ENCODE peak calls at places on chromosome 11, in five cellular contexts. V is HT1080, M is tibial nerve, H is GM12865, K is germinal center. Y is an unnamed sample.
A peak's percentile ranks its signal among the peaks of the same experiment; 100 is the strongest.

GRCh38 chr11:75465701-75466531 is 32.9 kb upstream of the KLHL35 start:
- DNase-seq in M (no peak), V (no peak), H (no peak), K (no peak), Y (no peak)

GRCh38 chr11:28526406-28526751 is 418.2 kb downstream of the METTL15 start:
- DNase-seq in K (no peak), V (peak; percentile 8), M (no peak), H (no peak), Y (no peak)

GRCh38 chr11:129530154-129530895 is 154.7 kb downstream of the BARX2 start:
- DNase-seq in H (no peak), V (no peak), M (no peak), K (no peak), Y (no peak)

GRCh38 chr11:17827006-17827405 is 92.4 kb downstream of the KCNC1 start:
- DNase-seq in M (no peak), V (no peak), H (no peak), K (no peak), Y (no peak)

GRCh38 chr11:126546191-126546590 is 190.7 kb downstream of the ST3GAL4 start:
- DNase-seq in H (no peak), K (no peak), V (peak; percentile 35), M (no peak), Y (no peak)

GRCh38 chr11:63858628-63859550 is 20.0 kb downstream of the MARK2 start:
- DNase-seq in H (no peak), K (no peak), V (peak; percentile 42), M (peak; percentile 62), Y (no peak)

GRCh38 chr11:2549876-2550605 is 105.2 kb downstream of the KCNQ1 start:
- DNase-seq in M (no peak), H (no peak), K (no peak), V (no peak), Y (no peak)

GRCh38 chr11:68468217-68468828 is 7.8 kb downstream of the PPP6R3 start:
- DNase-seq in H (no peak), M (no peak), K (peak; percentile 56), V (no peak), Y (no peak)

GRCh38 chr11:128095459-128096096 is 491.8 kb downstream of the ETS1 start:
- DNase-seq in M (no peak), V (peak; percentile 96), K (no peak), H (no peak), Y (no peak)

GRCh38 chr11:15367695-15368094 is 253.0 kb downstream of the INSC start:
- DNase-seq in H (no peak), V (no peak), M (no peak), K (no peak), Y (no peak)

GRCh38 chr11:26976389-26976788 is 17.5 kb upstream of the FIBIN start:
- DNase-seq in K (no peak), V (peak; percentile 62), H (no peak), M (no peak), Y (no peak)

GRCh38 chr11:65424200-65425104 is 1.9 kb downstream of the NEAT1 start:
- DNase-seq in K (no peak), M (peak; percentile 55), V (peak; percentile 63), H (peak; percentile 57), Y (no peak)

GRCh38 chr11:44340656-44341055 is 30.7 kb upstream of the ALX4 start:
- DNase-seq in M (no peak), H (no peak), V (no peak), K (no peak), Y (no peak)

GRCh38 chr11:12028303-12028702 is 19.9 kb upstream of the DKK3 start:
- DNase-seq in M (no peak), K (no peak), H (no peak), V (no peak), Y (no peak)

GRCh38 chr11:114892381-114893197 is 214.3 kb downstream of the NXPE2 start:
- DNase-seq in K (peak; percentile 18), M (no peak), V (peak; percentile 25), H (peak; percentile 9), Y (no peak)

GRCh38 chr11:2813141-2813908 is 72.2 kb downstream of the CDKN1C start:
- DNase-seq in K (no peak), V (peak; percentile 50), M (no peak), H (no peak), Y (no peak)

GRCh38 chr11:46345131-46345597 is 2.1 kb upstream of the DGKZ start:
- DNase-seq in M (no peak), V (no peak), H (peak; percentile 76), K (peak; percentile 36), Y (no peak)

GRCh38 chr11:116118138-116118470 is 613.9 kb upstream of the CADM1 start:
- DNase-seq in M (no peak), K (no peak), V (no peak), H (no peak), Y (no peak)

GRCh38 chr11:78372114-78372768 is 45.4 kb downstream of the GAB2 start:
- DNase-seq in K (no peak), V (no peak), H (no peak), M (no peak), Y (no peak)

GRCh38 chr11:68968306-68969255 is 12.2 kb downstream of the MRGPRD start:
- DNase-seq in V (no peak), M (no peak), H (no peak), K (no peak), Y (no peak)

GRCh38 chr11:55942785-55943392 is 6.7 kb upstream of the OR5I1 start:
- DNase-seq in V (peak; percentile 15), M (peak; percentile 32), K (no peak), H (peak; percentile 53), Y (no peak)

GRCh38 chr11:70201876-70202861 is 927 bp upstream of the FADD start:
- DNase-seq in H (no peak), K (no peak), M (no peak), V (no peak), Y (no peak)